ENCODE peak calls at places on chromosomes 11 and 22, in four cellular contexts. W, Y, U and T are unnamed samples.

GRCh38 chr22:27730649-27731433 is 70.7 kb downstream of the MN1 start:
- DNase-seq in W (no peak), Y (peak), U (no peak), T (no peak)

GRCh38 chr11:120089036-120090001 is 48.6 kb downstream of the TRIM29 start:
- DNase-seq in W (no peak), Y (peak), U (no peak), T (no peak)

GRCh38 chr11:124693142-124693541 is 19.4 kb downstream of the SPA17 start:
- DNase-seq in W (no peak), Y (no peak), U (no peak), T (no peak)

GRCh38 chr22:35392357-35392756 is 7.6 kb upstream of the MCM5 start:
- DNase-seq in W (no peak), Y (no peak), U (no peak), T (no peak)

GRCh38 chr11:2799881-2800654 is 85.5 kb downstream of the CDKN1C start:
- DNase-seq in W (no peak), Y (peak), U (peak), T (no peak)

GRCh38 chr11:71251159-71251721 is 1.1 kb downstream of the SHANK2 start:
- DNase-seq in W (no peak), Y (peak), U (peak), T (no peak)

GRCh38 chr11:10494636-10495463 is 39.8 kb downstream of the AMPD3 start:
- DNase-seq in W (no peak), Y (no peak), U (no peak), T (no peak)

GRCh38 chr11:60978546-60979380 is 7.3 kb downstream of the CD6 start:
- DNase-seq in W (no peak), Y (no peak), U (no peak), T (no peak)

GRCh38 chr11:9146477-9146876 is 55.1 kb upstream of the SCUBE2 start:
- DNase-seq in W (no peak), Y (no peak), U (no peak), T (no peak)

GRCh38 chr11:66904055-66904454 is 47.2 kb downstream of the LRFN4 start:
- DNase-seq in W (no peak), Y (no peak), U (no peak), T (no peak)

GRCh38 chr22:49628351-49629023 is 199.2 kb downstream of the BRD1 start:
- DNase-seq in W (no peak), Y (no peak), U (no peak), T (no peak)

GRCh38 chr11:10205928-10206327 is 88.1 kb downstream of the SBF2 start:
- DNase-seq in W (no peak), Y (no peak), U (no peak), T (no peak)

GRCh38 chr11:86861810-86862209 is 61.5 kb downstream of the PRSS23 start:
- DNase-seq in W (no peak), Y (no peak), U (no peak), T (no peak)

GRCh38 chr11:23112987-23113886 is 253.0 kb upstream of the CCDC179 start:
- DNase-seq in W (peak), Y (no peak), U (peak), T (peak)

GRCh38 chr11:45578286-45578685 is 87.1 kb downstream of the CHST1 start:
- DNase-seq in W (no peak), Y (no peak), U (no peak), T (no peak)

GRCh38 chr22:21642584-21643448 is 714 bp downstream of the SDF2L1 start:
- DNase-seq in W (no peak), Y (peak), U (peak), T (no peak)

GRCh38 chr11:100680070-100680469 is 7.0 kb upstream of the ARHGAP42 start:
- DNase-seq in W (no peak), Y (no peak), U (no peak), T (no peak)

GRCh38 chr22:42473484-42474193 is 41.4 kb upstream of the NFAM1 start:
- DNase-seq in W (peak), Y (no peak), U (peak), T (peak)

GRCh38 chr11:62909107-62909894 is 11.9 kb downstream of the CHRM1 start:
- DNase-seq in W (peak), Y (peak), U (peak), T (no peak)

GRCh38 chr22:47388778-47389177 is 626.3 kb downstream of the TBC1D22A start:
- DNase-seq in W (no peak), Y (peak), U (no peak), T (no peak)

GRCh38 chr11:45927332-45927683 is 4.9 kb downstream of the LARGE2 start:
- DNase-seq in W (no peak), Y (no peak), U (no peak), T (no peak)

GRCh38 chr11:118911113-118911879 is 14.4 kb downstream of the BCL9L start:
- DNase-seq in W (no peak), Y (no peak), U (peak), T (no peak)

GRCh38 chr11:11980841-11981308 is 27.6 kb downstream of the DKK3 start:
- DNase-seq in W (no peak), Y (peak), U (no peak), T (no peak)

DNA sequence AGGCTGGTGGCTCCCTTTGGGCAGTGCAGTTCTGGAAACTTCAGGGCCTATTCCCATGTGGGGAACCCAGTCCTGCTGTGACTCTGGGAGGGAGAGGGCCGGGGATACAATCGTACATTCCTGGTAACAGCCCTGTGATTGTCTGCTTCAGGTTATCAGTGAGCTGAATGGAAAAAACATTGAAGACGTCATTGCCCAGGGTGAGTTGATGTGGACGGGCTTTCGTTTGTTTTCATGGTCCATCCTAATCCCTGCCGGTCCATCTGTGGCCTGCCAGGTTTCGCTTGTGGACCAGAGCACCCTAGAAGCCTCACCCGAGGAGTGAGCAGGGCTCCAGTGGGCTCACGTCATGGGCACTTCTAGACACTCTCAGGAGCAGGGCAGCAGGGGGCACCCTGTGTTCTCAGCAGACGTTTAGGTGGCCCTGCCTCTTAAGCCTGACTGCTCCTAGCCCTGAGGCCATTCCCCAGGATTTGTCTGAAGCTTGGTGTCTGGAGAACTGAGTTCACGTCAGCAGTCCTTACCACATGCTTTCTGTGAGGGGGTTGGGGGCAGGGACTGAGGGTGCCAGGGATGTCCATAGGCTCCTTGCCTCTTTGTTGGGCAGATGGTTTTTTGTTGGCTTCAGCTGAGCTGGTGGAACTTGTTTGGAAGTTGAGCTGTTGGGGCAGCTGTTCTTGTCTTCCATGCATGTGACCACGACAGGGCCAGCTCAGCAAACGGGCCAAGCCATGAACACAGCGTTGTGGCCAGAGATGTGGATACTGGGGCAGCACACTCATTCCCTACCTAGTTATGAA is 1.9 kb downstream of the RPLP2 start:
- DNase-seq in W (no peak), Y (no peak), U (no peak), T (no peak)
- TF ChIP-seq CTCF in W (no peak), Y (no peak), U (no peak), T (peak)

DNA sequence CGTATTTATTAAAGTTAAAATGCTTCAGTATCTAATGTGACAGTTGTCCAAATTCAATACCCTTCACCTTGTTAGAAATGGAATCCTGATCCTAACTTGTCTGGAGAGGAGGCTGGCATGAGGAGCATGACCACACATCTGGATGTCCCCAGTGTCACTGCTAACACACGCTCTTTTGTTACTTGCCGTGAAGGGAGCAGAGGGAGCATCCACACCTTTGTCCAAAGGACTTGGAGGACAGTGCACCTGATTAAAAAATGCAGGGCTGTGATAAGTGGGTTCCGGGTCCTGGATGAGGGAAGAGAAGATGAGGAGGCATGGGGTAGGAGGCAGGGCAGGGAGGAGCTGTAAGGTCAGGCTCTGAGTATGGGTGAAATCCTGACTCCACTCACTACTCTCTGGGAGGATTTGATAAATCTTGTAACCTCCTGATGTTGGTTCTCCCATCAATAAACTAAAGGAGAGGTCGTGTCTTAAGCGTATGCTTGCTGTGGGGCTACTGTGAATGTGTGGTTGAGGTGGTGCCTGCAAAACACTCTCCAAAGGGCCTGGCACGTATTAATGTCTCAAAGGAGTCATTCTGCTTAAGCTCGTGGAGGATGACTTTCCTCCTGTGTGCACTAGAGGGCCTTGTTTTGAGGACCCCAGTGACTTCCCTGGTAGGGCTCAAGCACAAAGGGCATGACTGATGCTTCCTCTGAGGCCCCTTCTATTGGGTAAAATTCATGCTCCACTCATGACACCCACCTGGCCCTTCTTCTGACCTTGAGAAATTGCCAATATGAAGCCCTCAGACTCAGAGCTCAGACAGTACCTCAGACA is 16.8 kb upstream of the IGLL5 start:
- DNase-seq in W (no peak), Y (no peak), U (no peak), T (no peak)
- TF ChIP-seq CTCF in W (no peak), Y (no peak), U (no peak), T (no peak)

GRCh38 chr22:50696251-50696798 is 23.7 kb downstream of the SHANK3 start:
- DNase-seq in W (no peak), Y (no peak), U (no peak), T (no peak)

GRCh38 chr22:50695421-50696250 is 23.0 kb downstream of the SHANK3 start:
- DNase-seq in W (no peak), Y (peak), U (peak), T (no peak)

GRCh38 chr22:50697667-50698506 is 25.3 kb downstream of the SHANK3 start:
- DNase-seq in W (no peak), Y (peak), U (peak), T (no peak)

GRCh38 chr22:50698546-50698945 is 25.9 kb downstream of the SHANK3 start:
- DNase-seq in W (no peak), Y (peak), U (peak), T (no peak)

GRCh38 chr22:50696799-50697561 is 24.4 kb downstream of the SHANK3 start:
- DNase-seq in W (no peak), Y (peak), U (peak), T (no peak)
- TF ChIP-seq CTCF in W (peak), Y (peak), U (peak), T (peak)

GRCh38 chr22:31103111-31103510 is 4.3 kb downstream of the SELENOM start:
- DNase-seq in W (no peak), Y (no peak), U (no peak), T (no peak)

GRCh38 chr22:31105282-31105929 is 2.0 kb downstream of the SELENOM start:
- DNase-seq in W (no peak), Y (no peak), U (no peak), T (no peak)

GRCh38 chr22:31106001-31106571 is 1.3 kb downstream of the SELENOM start:
- DNase-seq in W (no peak), Y (no peak), U (no peak), T (no peak)

GRCh38 chr22:31103899-31104694 is 3.3 kb downstream of the SELENOM start:
- DNase-seq in W (no peak), Y (no peak), U (no peak), T (no peak)

DNA sequence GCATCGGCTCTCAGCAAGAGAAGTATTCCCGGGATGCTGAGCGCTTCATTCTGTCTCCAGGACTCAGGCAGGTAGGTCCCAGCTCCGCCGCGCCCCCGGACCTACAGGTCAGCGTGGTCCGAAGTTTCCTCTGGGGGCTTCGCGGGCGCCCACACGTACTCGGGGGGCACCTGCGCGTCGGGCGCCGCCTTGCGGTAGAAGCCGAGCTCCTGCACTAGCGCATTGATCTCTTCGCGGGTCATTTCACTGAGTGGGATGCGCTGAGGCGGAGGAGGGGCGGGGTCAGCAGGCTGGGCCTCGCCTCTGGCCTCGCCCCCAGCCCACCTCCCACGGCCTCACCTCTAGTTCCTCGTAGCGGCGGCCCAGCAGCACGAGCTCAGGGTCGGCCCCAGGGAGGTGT is 2.5 kb downstream of the SELENOM start:
- DNase-seq in W (no peak), Y (no peak), U (no peak), T (no peak)
- TF ChIP-seq CTCF in W (peak), Y (no peak), U (no peak), T (peak)

GRCh38 chr11:6705905-6706535 is 22.9 kb upstream of the MRPL17 start:
- DNase-seq in W (no peak), Y (no peak), U (peak), T (no peak)

DNA sequence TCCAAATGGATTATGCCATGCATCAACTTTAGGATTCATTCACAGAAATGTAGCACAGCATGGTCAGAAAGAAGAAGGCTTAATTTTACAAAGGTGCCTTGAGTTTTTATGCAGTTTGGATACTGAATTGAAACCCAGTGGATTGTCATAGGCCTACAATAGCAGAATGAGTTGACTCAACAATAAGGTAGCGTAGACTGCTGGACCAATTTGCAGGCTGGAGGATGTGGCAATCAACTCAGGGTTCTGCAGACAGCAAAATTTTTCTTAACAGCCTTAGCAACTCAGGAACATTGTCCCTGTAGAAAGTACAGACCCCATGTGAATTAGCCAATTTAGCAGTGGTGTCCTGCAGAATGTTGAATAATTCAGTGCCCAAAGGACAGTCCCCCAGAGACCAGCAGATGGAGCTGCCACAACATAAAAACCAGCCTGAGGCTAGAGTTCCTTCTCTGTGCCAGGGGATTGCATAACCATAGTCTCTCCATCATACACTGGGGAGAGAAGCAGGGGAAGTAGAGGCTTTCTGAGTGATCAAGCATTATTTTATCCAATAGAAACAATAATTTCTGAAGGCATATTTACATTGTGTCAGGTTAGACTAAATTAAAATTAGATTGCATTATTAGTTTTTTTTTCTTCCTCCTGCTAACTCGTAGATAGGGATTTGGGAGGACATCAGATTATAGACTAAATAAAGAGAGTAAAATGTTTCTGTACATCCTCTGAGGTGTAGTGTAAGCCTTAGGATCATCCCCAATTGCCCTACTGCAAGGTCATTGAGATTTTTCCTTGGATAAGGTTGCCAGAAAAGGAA is 20.3 kb upstream of the MRPL17 start:
- DNase-seq in W (no peak), Y (no peak), U (peak), T (no peak)
- TF ChIP-seq CTCF in W (peak), Y (peak), U (peak), T (peak)

DNA sequence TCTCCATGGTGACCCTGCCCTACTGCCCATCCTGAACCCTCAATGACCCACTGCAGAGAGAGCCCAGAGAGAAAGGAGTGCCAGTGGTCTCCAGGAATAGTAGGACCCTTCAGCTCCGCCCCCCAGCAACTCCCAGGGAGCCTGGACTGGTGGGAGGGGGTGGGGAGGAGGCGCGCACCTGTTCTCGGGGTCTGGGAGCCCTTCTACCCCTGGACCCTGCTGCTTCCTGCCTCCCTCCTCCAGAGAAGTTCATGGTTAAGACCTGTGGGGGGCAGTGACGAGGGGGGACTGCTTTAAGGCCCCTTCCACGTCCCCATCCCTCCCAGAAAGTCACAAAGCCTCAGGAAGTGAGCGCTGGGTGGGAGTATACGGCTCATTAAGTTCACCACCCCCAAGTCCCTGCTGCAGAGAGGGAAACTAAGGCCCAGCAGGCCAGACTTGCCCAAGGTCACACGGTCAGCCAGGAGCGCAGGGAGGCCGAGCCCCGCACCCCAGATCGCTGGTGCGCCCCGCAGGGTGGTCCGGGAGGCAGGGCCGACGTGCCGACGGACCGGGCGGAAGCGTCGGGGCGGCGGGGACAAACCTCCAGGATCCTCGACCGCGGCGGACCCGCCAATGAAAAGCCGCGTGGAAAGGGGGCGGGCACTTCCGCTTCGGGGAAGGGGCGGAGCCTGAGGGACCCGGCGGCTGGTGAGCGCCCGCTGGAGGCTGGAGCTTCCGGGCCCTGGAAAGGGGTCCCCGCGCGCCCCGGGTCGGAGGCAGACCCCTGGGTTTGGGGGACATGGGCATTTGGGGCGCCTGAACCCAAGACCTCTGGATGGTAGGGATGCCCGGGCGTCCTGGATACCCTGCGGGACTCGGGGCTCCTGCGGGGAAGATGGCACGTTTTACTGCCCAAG is at the start of the genes NUDT22 and TRPT1:
- DNase-seq in W (no peak), Y (peak), U (peak), T (no peak)
- TF ChIP-seq CTCF in W (peak), Y (no peak), U (no peak), T (peak)

GRCh38 chr11:68826726-68827125 is 15.0 kb downstream of the CPT1A start:
- DNase-seq in W (no peak), Y (no peak), U (no peak), T (no peak)

GRCh38 chr11:68822546-68822945 is 19.2 kb downstream of the CPT1A start:
- DNase-seq in W (no peak), Y (no peak), U (no peak), T (no peak)

GRCh38 chr11:68827733-68828132 is 14.0 kb downstream of the CPT1A start:
- DNase-seq in W (no peak), Y (no peak), U (no peak), T (no peak)

GRCh38 chr11:68828155-68828931 is 13.4 kb downstream of the CPT1A start:
- DNase-seq in W (no peak), Y (no peak), U (no peak), T (no peak)

GRCh38 chr11:68825603-68826002 is 16.1 kb downstream of the CPT1A start:
- DNase-seq in W (no peak), Y (peak), U (no peak), T (no peak)
- TF ChIP-seq CTCF in W (no peak), Y (peak), U (no peak), T (no peak)